ENCODE peak calls at places on chromosomes 16 and 17, in nine cellular contexts. N, Y, S, A, W, P, O, F and J are unnamed samples.

GRCh38 chr16:27301236-27301861 is 12.4 kb upstream of the IL4R start:
- DNase-seq in Y (no peak), P (no peak), N (no peak), S (no peak), F (no peak), A (no peak), W (no peak), O (no peak), J (no peak)

GRCh38 chr16:15897834-15898254 is 9.4 kb upstream of the CEP20 start:
- DNase-seq in N (peak), O (no peak), Y (no peak), P (no peak), A (no peak), F (no peak), S (peak), W (no peak), J (no peak)

GRCh38 chr17:49730078-49730786 is 22.5 kb upstream of the SLC35B1 start:
- DNase-seq in O (no peak), N (no peak), P (no peak), S (no peak), F (no peak), Y (no peak), A (no peak), W (peak), J (no peak)

GRCh38 chr16:89720859-89721643 is at the start of the genes VPS9D1 and ZNF276:
- DNase-seq in S (peak), W (peak), F (peak), N (peak), P (no peak), O (no peak), Y (peak), A (peak), J (peak)

GRCh38 chr16:13453938-13454553 is 465.9 kb upstream of the ERCC4 start:
- DNase-seq in A (no peak), Y (peak), S (peak), O (peak), N (peak), P (no peak), W (no peak), F (no peak), J (peak)

GRCh38 chr17:81865733-81866439 is 5.3 kb downstream of the ARHGDIA start:
- DNase-seq in N (peak), F (no peak), P (no peak), S (peak), A (no peak), O (no peak), W (no peak), Y (no peak), J (no peak)

GRCh38 chr16:88747588-88748301 is 37.3 kb downstream of the PIEZO1 start:
- DNase-seq in P (no peak), N (peak), S (peak), O (no peak), W (no peak), A (no peak), Y (peak), F (no peak), J (peak)

GRCh38 chr17:4886830-4887229 is 12.5 kb upstream of the C17orf107 start:
- DNase-seq in A (no peak), P (no peak), O (no peak), Y (no peak), S (no peak), N (no peak), W (no peak), F (no peak), J (no peak)